ENCODE peak calls at places on chromosomes 4 and X, in four cellular contexts. S, L, W and T are unnamed samples.

GRCh38 chr4:122119739-122120138 is 32.4 kb upstream of the BLTP1 start:
- DNase-seq in S (no peak), L (no peak), W (no peak), T (no peak)

GRCh38 chr4:20916106-20916505 is 215.8 kb downstream of the PACRGL start:
- DNase-seq in S (no peak), L (no peak), W (no peak), T (no peak)

GRCh38 chr4:45172636-45173035 is 446.3 kb upstream of the GNPDA2 start:
- DNase-seq in S (no peak), L (no peak), W (no peak), T (no peak)

GRCh38 chr4:1011022-1011694 is at the start of gene FGFRL1:
- DNase-seq in S (peak; percentile 96), L (peak; percentile 87), W (peak; percentile 86), T (peak; percentile 95)

GRCh38 chr4:8050555-8051206 is 107.9 kb downstream of the ABLIM2 start:
- DNase-seq in S (peak; percentile 91), L (peak; percentile 69), W (peak; percentile 59), T (no peak)

GRCh38 chr4:145066063-145066501 is 31.9 kb downstream of the ANAPC10 start:
- DNase-seq in S (no peak), L (peak; percentile 73), W (no peak), T (no peak)

GRCh38 chrX:7390446-7390845 is 242.5 kb upstream of the PUDP start:
- DNase-seq in S (no peak), L (no peak), W (no peak), T (no peak)

GRCh38 chrX:18973527-18974192 is 10.3 kb downstream of the PHKA2 start:
- DNase-seq in S (no peak), L (no peak), W (no peak), T (no peak)

GRCh38 chr4:97116511-97116910 is 1026.8 kb downstream of the STPG2 start:
- DNase-seq in S (no peak), L (no peak), W (no peak), T (no peak)

GRCh38 chr4:61520688-61521160 is 320.6 kb downstream of the ADGRL3 start:
- DNase-seq in S (no peak), L (peak; percentile 64), W (no peak), T (no peak)

GRCh38 chr4:22483551-22483981 is 32.3 kb downstream of the ADGRA3 start:
- DNase-seq in S (no peak), L (peak; percentile 78), W (no peak), T (no peak)

GRCh38 chr4:52841707-52842456 is 20.2 kb upstream of the RASL11B start:
- DNase-seq in S (peak; percentile 42), L (no peak), W (no peak), T (no peak)

GRCh38 chr4:91837608-91838029 is 466.1 kb upstream of the GRID2 start:
- DNase-seq in S (no peak), L (peak; percentile 66), W (no peak), T (no peak)

GRCh38 chrX:63428348-63428747 is 77.2 kb upstream of the SPIN4 start:
- DNase-seq in S (no peak), L (no peak), W (no peak), T (no peak)

GRCh38 chr4:145843148-145843547 is 95.5 kb downstream of the ZNF827 start:
- DNase-seq in S (no peak), L (peak; percentile 80), W (no peak), T (no peak)

GRCh38 chr4:53365121-53365485 is 758 bp downstream of the SCFD2 start:
- DNase-seq in S (no peak), L (peak; percentile 20), W (no peak), T (no peak)

GRCh38 chr4:1839306-1839705 is 16.6 kb downstream of the LETM1 start:
- DNase-seq in S (no peak), L (no peak), W (no peak), T (no peak)

GRCh38 chr4:83013931-83014330 is 3.3 kb upstream of the LIN54 start:
- DNase-seq in S (no peak), L (no peak), W (no peak), T (no peak)

GRCh38 chrX:46381630-46382029 is 163.6 kb downstream of the ZNF674 start:
- DNase-seq in S (no peak), L (peak; percentile 51), W (no peak), T (no peak)

GRCh38 chr4:107997001-107997788 is 7.5 kb downstream of the HADH start:
- DNase-seq in S (no peak), L (peak; percentile 31), W (no peak), T (peak; percentile 84)

GRCh38 chr4:140726776-140727500 is 29.2 kb downstream of the TBC1D9 start:
- DNase-seq in S (no peak), L (peak; percentile 25), W (no peak), T (no peak)

GRCh38 chr4:182320580-182320979 is 77.4 kb downstream of the TENM3 start:
- DNase-seq in S (no peak), L (no peak), W (no peak), T (no peak)

GRCh38 chr4:95294291-95294690 is 254.5 kb downstream of the UNC5C start:
- DNase-seq in S (no peak), L (no peak), W (no peak), T (no peak)

GRCh38 chrX:10015711-10016515 is 48.8 kb downstream of the CLDN34 start:
- DNase-seq in S (peak; percentile 44), L (no peak), W (no peak), T (no peak)

GRCh38 chr4:20859097-20859781 is 159.0 kb downstream of the PACRGL start:
- DNase-seq in S (no peak), L (no peak), W (no peak), T (no peak)

GRCh38 chr4:6815029-6815836 is 32.7 kb downstream of the KIAA0232 start:
- DNase-seq in S (no peak), L (no peak), W (no peak), T (no peak)

GRCh38 chr4:40916880-40917279 is 167.1 kb downstream of the NSUN7 start:
- DNase-seq in S (no peak), L (peak; percentile 32), W (no peak), T (no peak)

GRCh38 chrX:22520128-22520828 is 247.6 kb downstream of the CBLL2 start:
- DNase-seq in S (no peak), L (no peak), W (no peak), T (no peak)

GRCh38 chrX:134377537-134377936 is 82.4 kb upstream of the HPRT1 start:
- DNase-seq in S (no peak), L (peak; percentile 73), W (no peak), T (no peak)

GRCh38 chr4:51851937-51852290 is 9.0 kb downstream of the DCUN1D4 start:
- DNase-seq in S (no peak), L (no peak), W (no peak), T (no peak)

DNA sequence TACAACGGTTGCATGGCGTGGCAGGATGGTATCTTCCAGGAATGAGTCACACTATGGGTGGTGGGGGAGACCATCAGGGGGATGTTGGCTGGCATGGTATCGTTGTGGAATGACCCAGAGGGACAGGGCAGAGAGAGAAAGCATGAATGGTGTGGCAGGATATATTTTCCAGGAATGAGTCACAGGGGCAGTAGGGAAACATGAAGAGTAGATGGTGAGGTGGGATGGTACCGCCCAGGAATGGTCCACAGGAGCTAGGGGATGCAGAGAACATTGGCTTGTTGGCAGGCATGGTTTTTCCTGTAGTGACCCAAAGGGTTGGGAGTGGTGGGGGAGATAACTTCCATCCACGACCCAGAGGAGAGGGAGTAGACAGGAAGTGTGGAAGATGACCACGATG is 62.4 kb downstream of the MAOA start:
- DNase-seq in S (no peak), L (no peak), W (no peak), T (no peak)
- H3K4me3 ChIP-seq in S (no peak overlapping the region), L (no peak overlapping the region), W (no peak overlapping the region), T (no peak overlapping the region)

DNA sequence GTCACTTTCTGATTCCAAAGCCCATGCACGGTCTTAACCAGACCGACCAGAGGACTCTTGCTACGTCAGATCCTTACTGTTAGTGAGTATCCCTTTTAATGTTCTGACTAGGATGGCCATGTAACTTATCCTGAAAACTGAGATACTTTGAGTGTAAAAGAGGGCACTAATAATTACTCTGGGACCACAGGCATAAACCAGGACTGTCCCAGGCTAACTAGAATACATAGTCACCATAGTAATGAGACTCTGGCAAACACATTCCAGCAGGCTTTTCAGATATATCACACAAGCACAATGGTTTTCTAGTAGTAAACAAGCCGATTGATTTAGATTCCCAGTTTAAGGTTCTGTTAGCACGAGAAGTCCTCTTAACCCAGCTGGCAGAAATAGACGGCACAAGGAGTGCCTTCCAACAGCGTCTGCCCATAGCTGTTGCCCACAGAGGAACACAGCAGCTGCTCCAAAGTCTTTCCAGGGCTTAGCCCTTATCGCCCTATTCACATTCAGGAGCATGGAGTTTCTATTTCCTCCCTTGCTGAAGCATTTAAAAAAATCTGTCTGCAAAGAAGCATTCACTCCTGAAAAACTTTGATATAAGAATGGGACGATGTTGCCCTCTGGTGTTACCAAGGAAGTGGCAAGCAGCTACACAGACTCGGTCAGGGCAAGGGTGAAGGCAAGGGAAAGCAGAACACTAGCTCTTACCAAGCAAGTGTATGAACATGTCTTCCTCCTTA is 92.4 kb downstream of the CXCL13 start:
- DNase-seq in S (no peak), L (peak; percentile 85), W (no peak), T (no peak)
- TF ChIP-seq CTCF in S (no peak), L (peak; percentile 76), W (peak; percentile 16), T (peak; percentile 22)

GRCh38 chr4:10577495-10577894 is 107.1 kb downstream of the CLNK start:
- DNase-seq in S (no peak), L (no peak), W (no peak), T (no peak)
- H3K4me3 ChIP-seq in S (no peak overlapping the region), L (no peak overlapping the region), W (no peak overlapping the region), T (no peak overlapping the region)

GRCh38 chrX:39779952-39780783 is 317.6 kb downstream of the BCOR start:
- DNase-seq in S (no peak), L (no peak), W (no peak), T (no peak)
- TF ChIP-seq CTCF in S (no peak), L (no peak), W (no peak), T (no peak)